ENCODE peak calls at places on chromosomes 11 and 22, in six cellular contexts. One of them, this sample, is unnamed.
A peak's percentile ranks its signal among the peaks of the same experiment; 100 is the strongest.

GRCh38 chr22:17637490-17638181 is 921 bp upstream of the BCL2L13 start:
- DNase-seq in NCI-H2081: no peak
- DNase-seq in non-pigmented ciliary epithelial cell: no peak
- DNase-seq in pancreas: no peak
- DNase-seq in activated CD4-positive, alpha-beta T cell treated with anti-CD3 and anti-CD28 coated beads, Interleukin-2, amount 50 U/mL, for 24 hours: no peak
- DNase-seq in stomach: no peak
- DNase-seq in this sample: no peak

GRCh38 chr11:60169264-60169915 is 13.5 kb downstream of the MS4A6A start:
- DNase-seq in pancreas: peak; percentile 65
- DNase-seq in NCI-H2081: no peak
- DNase-seq in activated CD4-positive, alpha-beta T cell treated with anti-CD3 and anti-CD28 coated beads, Interleukin-2, amount 50 U/mL, for 24 hours: no peak
- DNase-seq in non-pigmented ciliary epithelial cell: no peak
- DNase-seq in stomach: peak; percentile 54
- DNase-seq in this sample: peak; percentile 9

GRCh38 chr11:130449996-130450419 is 1.6 kb downstream of the ADAMTS15 start:
- DNase-seq in NCI-H2081: no peak
- DNase-seq in stomach: peak; percentile 79
- DNase-seq in non-pigmented ciliary epithelial cell: no peak
- DNase-seq in pancreas: no peak
- DNase-seq in activated CD4-positive, alpha-beta T cell treated with anti-CD3 and anti-CD28 coated beads, Interleukin-2, amount 50 U/mL, for 24 hours: no peak
- DNase-seq in this sample: peak; percentile 45

GRCh38 chr11:14334193-14334592 is 24.8 kb downstream of the RRAS2 start:
- DNase-seq in NCI-H2081: no peak
- DNase-seq in activated CD4-positive, alpha-beta T cell treated with anti-CD3 and anti-CD28 coated beads, Interleukin-2, amount 50 U/mL, for 24 hours: no peak
- DNase-seq in pancreas: no peak
- DNase-seq in stomach: no peak
- DNase-seq in non-pigmented ciliary epithelial cell: no peak
- DNase-seq in this sample: no peak

GRCh38 chr11:68948948-68949347 is 31.8 kb downstream of the MRGPRD start:
- DNase-seq in pancreas: no peak
- DNase-seq in activated CD4-positive, alpha-beta T cell treated with anti-CD3 and anti-CD28 coated beads, Interleukin-2, amount 50 U/mL, for 24 hours: no peak
- DNase-seq in non-pigmented ciliary epithelial cell: no peak
- DNase-seq in NCI-H2081: no peak
- DNase-seq in stomach: no peak
- DNase-seq in this sample: no peak

GRCh38 chr11:73612601-73613137 is 14.8 kb upstream of the FAM168A start:
- DNase-seq in NCI-H2081: no peak
- DNase-seq in pancreas: no peak
- DNase-seq in activated CD4-positive, alpha-beta T cell treated with anti-CD3 and anti-CD28 coated beads, Interleukin-2, amount 50 U/mL, for 24 hours: no peak
- DNase-seq in stomach: no peak
- DNase-seq in non-pigmented ciliary epithelial cell: no peak
- DNase-seq in this sample: no peak

GRCh38 chr11:1515082-1516060 is 28.8 kb upstream of the MOB2 start:
- DNase-seq in activated CD4-positive, alpha-beta T cell treated with anti-CD3 and anti-CD28 coated beads, Interleukin-2, amount 50 U/mL, for 24 hours: peak; percentile 60
- DNase-seq in NCI-H2081: peak; percentile 42
- DNase-seq in non-pigmented ciliary epithelial cell: no peak
- DNase-seq in stomach: peak; percentile 85
- DNase-seq in pancreas: peak; percentile 68
- DNase-seq in this sample: peak; percentile 66

GRCh38 chr11:94675788-94676187 is 92.4 kb upstream of the AMOTL1 start:
- DNase-seq in activated CD4-positive, alpha-beta T cell treated with anti-CD3 and anti-CD28 coated beads, Interleukin-2, amount 50 U/mL, for 24 hours: no peak
- DNase-seq in NCI-H2081: no peak
- DNase-seq in stomach: no peak
- DNase-seq in non-pigmented ciliary epithelial cell: no peak
- DNase-seq in pancreas: no peak
- DNase-seq in this sample: no peak

GRCh38 chr11:1834132-1834610 is 619 bp upstream of the SYT8 start:
- DNase-seq in non-pigmented ciliary epithelial cell: no peak
- DNase-seq in stomach: peak; percentile 94
- DNase-seq in NCI-H2081: no peak
- DNase-seq in pancreas: peak; percentile 95
- DNase-seq in activated CD4-positive, alpha-beta T cell treated with anti-CD3 and anti-CD28 coated beads, Interleukin-2, amount 50 U/mL, for 24 hours: no peak
- DNase-seq in this sample: no peak

GRCh38 chr11:111571829-111572501 is 30.3 kb upstream of the SIK2 start:
- DNase-seq in NCI-H2081: no peak
- DNase-seq in activated CD4-positive, alpha-beta T cell treated with anti-CD3 and anti-CD28 coated beads, Interleukin-2, amount 50 U/mL, for 24 hours: no peak
- DNase-seq in non-pigmented ciliary epithelial cell: no peak
- DNase-seq in pancreas: no peak
- DNase-seq in stomach: no peak
- DNase-seq in this sample: no peak

GRCh38 chr11:60064115-60064514 is 7.7 kb downstream of the MS4A3 start:
- DNase-seq in stomach: no peak
- DNase-seq in NCI-H2081: no peak
- DNase-seq in activated CD4-positive, alpha-beta T cell treated with anti-CD3 and anti-CD28 coated beads, Interleukin-2, amount 50 U/mL, for 24 hours: no peak
- DNase-seq in pancreas: no peak
- DNase-seq in non-pigmented ciliary epithelial cell: no peak
- DNase-seq in this sample: no peak

This sample was measured in SJCRH30.